ENCODE peak calls at places on chromosomes 11 and 22, in seven cellular contexts. P is sigmoid colon, S is GM12891, O is tibial nerve, M is suprapubic skin, E is IMR-90, Z is HCT116. C is an unnamed sample.

GRCh38 chr22:35627267-35628041 is 10.3 kb upstream of the MB start:
- DNase-seq in P (peak), S (peak), O (peak), M (peak), E (peak), Z (peak), C (peak)

GRCh38 chr11:12017865-12018453 is 9.5 kb upstream of the DKK3 start:
- DNase-seq in P (no peak), S (no peak), O (no peak), M (no peak), E (peak), Z (no peak), C (no peak)

GRCh38 chr11:120511804-120512726 is 517 bp downstream of the GRIK4 start:
- DNase-seq in P (no peak), S (no peak), O (no peak), M (peak), E (no peak), Z (no peak), C (no peak)

GRCh38 chr11:35992551-35992950 is 48.7 kb downstream of the LDLRAD3 start:
- DNase-seq in P (no peak), S (no peak), O (no peak), M (no peak), E (no peak), Z (no peak), C (no peak)

GRCh38 chr22:44024288-44024908 is at the start of gene PARVB:
- DNase-seq in P (no peak), S (peak), O (no peak), M (no peak), E (no peak), Z (no peak), C (no peak)

GRCh38 chr11:6315811-6316425 is 4.4 kb downstream of the CAVIN3 start:
- DNase-seq in P (peak), S (peak), O (peak), M (no peak), E (peak), Z (peak), C (peak)

GRCh38 chr11:121608545-121609098 is 155.9 kb upstream of the SORL1-AS1 start:
- DNase-seq in P (no peak), S (no peak), O (no peak), M (no peak), E (no peak), Z (no peak), C (no peak)

GRCh38 chr11:30863177-30863576 is 277.0 kb upstream of the MPPED2 start:
- DNase-seq in P (no peak), S (no peak), O (no peak), M (no peak), E (no peak), Z (no peak), C (no peak)

GRCh38 chr11:64720640-64721358 is 2.2 kb downstream of the NRXN2 start:
- DNase-seq in P (no peak), S (no peak), O (no peak), M (no peak), E (no peak), Z (no peak), C (no peak)

GRCh38 chr11:74035264-74035663 is 26.4 kb upstream of the UCP3 start:
- DNase-seq in P (no peak), S (no peak), O (no peak), M (no peak), E (peak), Z (no peak), C (no peak)

GRCh38 chr11:9139628-9140357 is 48.4 kb upstream of the SCUBE2 start:
- DNase-seq in P (no peak), S (no peak), O (no peak), M (no peak), E (no peak), Z (no peak), C (no peak)

GRCh38 chr22:45248832-45249561 is 8.3 kb upstream of the KIAA0930 start:
- DNase-seq in P (no peak), S (no peak), O (no peak), M (no peak), E (no peak), Z (no peak), C (no peak)

GRCh38 chr11:35787626-35788025 is 125.1 kb downstream of the TRIM44 start:
- DNase-seq in P (no peak), S (no peak), O (no peak), M (no peak), E (no peak), Z (no peak), C (no peak)

GRCh38 chr22:33684059-33684458 is 236.2 kb downstream of the LARGE1 start:
- DNase-seq in P (no peak), S (no peak), O (no peak), M (no peak), E (no peak), Z (no peak), C (no peak)
- TF ChIP-seq POLR2A in P (no peak), S (no peak), O (no peak), M (no peak), E (no peak), Z (no peak), C (no peak)

GRCh38 chr22:31943976-31944699 is at the start of gene YWHAH:
- DNase-seq in P (peak), S (peak), O (peak), M (peak), E (peak), Z (peak), C (peak)
- TF ChIP-seq POLR2A in P (no peak), S (peak), O (peak), M (peak), E (peak), Z (peak), C (peak)

DNA sequence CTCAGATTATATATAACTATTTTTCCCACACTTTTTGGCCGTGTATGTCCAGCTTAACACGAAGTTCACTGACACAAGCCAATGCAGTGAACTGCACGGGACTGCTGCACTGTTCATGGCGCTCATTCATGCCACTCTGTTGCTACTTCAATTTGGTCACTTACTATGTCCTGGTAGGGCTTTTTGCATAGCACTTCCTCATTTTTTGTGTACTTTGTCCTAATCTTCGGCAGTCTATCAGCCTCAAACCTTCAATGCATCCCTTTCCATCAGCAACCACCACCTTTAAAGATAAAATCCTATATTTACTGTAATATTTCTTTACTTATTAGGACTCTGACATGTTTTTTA is 18.7 kb upstream of the ARHGAP32 start:
- DNase-seq in P (no peak), S (no peak), O (no peak), M (no peak), E (no peak), Z (no peak), C (no peak)
- TF ChIP-seq POLR2A in P (no peak), S (no peak), O (no peak), M (no peak), E (no peak), Z (no peak), C (no peak)

GRCh38 chr11:250740-251299 is 14.0 kb downstream of the PSMD13 start:
- DNase-seq in P (peak), S (no peak), O (peak), M (no peak), E (peak), Z (no peak), C (peak)
- TF ChIP-seq POLR2A in P (no peak), S (no peak), O (no peak), M (no peak), E (no peak), Z (no peak), C (no peak)

GRCh38 chr22:23970201-23970641 is 3.5 kb downstream of the DDTL start:
- DNase-seq in P (no peak), S (no peak), O (no peak), M (no peak), E (no peak), Z (no peak), C (no peak)

GRCh38 chr22:23969071-23969470 is 2.4 kb downstream of the DDTL start:
- DNase-seq in P (peak), S (no peak), O (no peak), M (no peak), E (no peak), Z (no peak), C (no peak)

GRCh38 chr22:23970816-23971482 is 3.3 kb downstream of the DDT start:
- DNase-seq in P (peak), S (no peak), O (no peak), M (no peak), E (no peak), Z (no peak), C (no peak)
- TF ChIP-seq POLR2A in P (no peak), S (no peak), O (no peak), M (no peak), E (no peak), Z (no peak), C (no peak)

GRCh38 chr11:13494051-13494450 is 1.7 kb downstream of the PTH start:
- DNase-seq in P (no peak), S (no peak), O (no peak), M (no peak), E (no peak), Z (no peak), C (no peak)

DNA sequence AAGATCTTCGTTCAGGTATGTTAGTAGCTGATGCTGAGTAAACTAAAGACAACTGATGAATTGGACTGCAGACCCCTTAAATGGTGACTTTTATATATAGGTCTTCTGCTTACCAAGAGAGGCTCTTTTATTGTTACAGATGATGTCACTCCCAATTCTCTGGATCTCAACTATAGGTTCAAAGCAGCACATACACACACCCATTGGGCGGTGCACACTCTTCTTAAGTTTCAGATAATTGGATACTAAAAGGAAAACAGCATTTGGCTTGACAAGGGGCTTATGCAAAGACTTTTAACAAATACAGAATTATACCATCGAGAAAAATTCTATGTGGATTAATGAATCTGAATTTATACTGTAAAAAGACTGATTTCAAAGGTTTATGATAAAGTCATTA is at the start of gene PTH:
- DNase-seq in P (no peak), S (no peak), O (no peak), M (no peak), E (no peak), Z (no peak), C (no peak)
- TF ChIP-seq POLR2A in P (no peak), S (no peak), O (no peak), M (no peak), E (no peak), Z (no peak), C (no peak)

GRCh38 chr11:65900125-65900898 is at the start of gene FOSL1:
- DNase-seq in P (peak), S (peak), O (peak), M (peak), E (peak), Z (peak), C (no peak)
- TF ChIP-seq POLR2A in P (no peak), S (peak), O (no peak), M (peak), E (peak), Z (peak), C (peak)

DNA sequence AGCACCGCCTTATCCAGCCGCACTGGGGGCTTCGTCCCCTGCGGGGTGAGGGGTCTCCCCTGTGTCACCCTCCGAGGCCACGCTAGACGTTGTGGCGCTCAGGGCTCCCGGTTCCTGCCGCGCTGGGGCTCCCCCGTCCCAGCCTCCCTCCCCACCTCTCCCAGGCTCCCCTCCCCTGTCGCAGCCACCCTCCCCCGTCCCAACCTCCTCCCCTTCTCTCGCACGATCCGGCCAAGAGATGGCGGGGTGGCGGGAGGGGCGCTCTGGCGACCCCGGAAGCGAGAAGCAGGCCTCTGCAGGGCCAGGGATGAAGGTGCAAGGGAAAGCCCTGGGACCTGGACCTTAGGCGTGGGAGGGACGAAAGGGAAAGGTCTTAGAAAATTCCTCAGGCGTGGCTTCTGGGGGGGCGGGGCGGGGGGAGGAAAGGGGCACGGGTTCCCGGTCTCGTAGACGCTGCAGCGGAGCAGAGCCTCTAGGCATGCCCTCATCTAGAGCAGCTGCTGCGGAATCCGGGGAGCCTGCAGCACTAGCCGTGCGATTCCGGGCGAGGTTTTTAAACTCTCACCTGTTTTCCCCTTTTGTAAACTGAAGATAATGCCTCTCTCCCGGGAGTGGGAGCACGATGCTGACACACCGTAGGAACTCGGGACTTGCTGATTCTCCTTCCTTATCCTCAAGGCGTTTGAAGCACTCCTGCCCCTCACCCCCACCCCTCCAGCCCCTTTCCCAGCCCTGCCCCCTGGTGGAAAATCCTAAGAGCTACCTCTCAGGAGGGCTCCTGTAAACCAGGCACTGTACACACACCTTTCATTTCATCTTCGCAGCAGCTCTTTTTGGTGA is 14.4 kb downstream of the KCNJ5 start:
- DNase-seq in P (no peak), S (peak), O (no peak), M (no peak), E (peak), Z (peak), C (peak)
- TF ChIP-seq POLR2A in P (no peak), S (no peak), O (no peak), M (no peak), E (no peak), Z (no peak), C (no peak)

DNA sequence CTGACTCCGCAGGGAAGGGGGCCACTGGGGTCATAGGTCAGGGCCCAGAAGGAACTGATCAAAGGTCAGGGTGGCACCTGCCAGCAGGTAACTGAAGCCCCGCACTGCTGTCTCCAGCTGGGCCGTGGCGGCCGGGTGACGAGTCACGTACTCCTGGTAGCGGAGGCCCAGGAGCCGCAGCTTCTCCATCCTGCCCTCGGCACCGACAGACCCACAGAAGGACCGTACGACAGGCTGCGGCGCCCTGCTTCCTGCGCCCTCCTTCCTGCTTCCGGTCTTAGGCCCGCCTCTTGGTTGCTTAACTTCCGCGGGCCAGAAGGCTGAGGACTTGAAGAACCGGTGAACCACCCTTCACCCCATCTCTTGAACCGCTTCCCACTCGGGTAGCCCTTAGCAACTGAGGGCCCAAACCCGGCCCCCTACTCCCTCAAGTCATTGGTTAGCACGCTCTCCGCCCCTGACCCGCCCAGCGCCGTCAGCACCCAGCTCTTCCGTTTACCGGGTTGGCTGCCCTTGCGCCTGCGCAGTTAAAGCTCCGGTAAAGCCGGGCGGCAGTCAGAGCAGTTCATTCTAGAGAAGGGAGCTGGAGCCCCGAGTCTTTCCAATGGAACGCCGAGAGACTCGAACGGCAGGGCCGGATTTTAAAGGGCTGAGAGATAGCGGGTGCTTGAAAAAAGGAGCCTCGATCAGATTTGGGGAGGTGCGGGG is at the start of gene PEX16:
- DNase-seq in P (peak), S (peak), O (peak), M (peak), E (peak), Z (peak), C (peak)
- TF ChIP-seq POLR2A in P (peak), S (peak), O (peak), M (no peak), E (peak), Z (no peak), C (peak)

GRCh38 chr11:117057317-117057716 is 40.9 kb downstream of the SIK3 start:
- DNase-seq in P (no peak), S (no peak), O (no peak), M (no peak), E (no peak), Z (no peak), C (no peak)

GRCh38 chr11:117061256-117061655 is 37.0 kb downstream of the SIK3 start:
- DNase-seq in P (no peak), S (no peak), O (no peak), M (no peak), E (no peak), Z (no peak), C (no peak)

GRCh38 chr11:117059611-117060010 is 38.6 kb downstream of the SIK3 start:
- DNase-seq in P (no peak), S (no peak), O (no peak), M (no peak), E (peak), Z (no peak), C (no peak)

GRCh38 chr11:117057727-117058126 is 40.5 kb downstream of the SIK3 start:
- DNase-seq in P (no peak), S (no peak), O (no peak), M (no peak), E (no peak), Z (no peak), C (no peak)

GRCh38 chr11:117058761-117059233 is 39.4 kb downstream of the SIK3 start:
- DNase-seq in P (no peak), S (no peak), O (no peak), M (no peak), E (peak), Z (no peak), C (no peak)
- TF ChIP-seq POLR2A in P (no peak), S (no peak), O (no peak), M (no peak), E (no peak), Z (no peak), C (no peak)

C was measured in H54.